ENCODE peak calls at places on chromosomes 7 and 10, in nine cellular contexts. L, P, T, X, S, F, E, H and Q are unnamed samples.

GRCh38 chr7:2114926-2115738 is 117.6 kb downstream of the MAD1L1 start:
- DNase-seq in P (no peak), H (no peak), L (no peak), T (no peak), F (no peak), S (no peak), E (peak; percentile 73), X (no peak), Q (no peak)

GRCh38 chr10:1393481-1393880 is 337.3 kb downstream of the WDR37 start:
- DNase-seq in F (no peak), P (no peak), L (no peak), H (no peak), T (no peak), S (peak; percentile 34), E (no peak), X (no peak), Q (no peak)

GRCh38 chr7:30920021-30920583 is 8.4 kb downstream of the AQP1 start:
- DNase-seq in L (no peak), X (no peak), H (no peak), T (peak; percentile 34), P (peak; percentile 37), S (peak; percentile 62), E (peak; percentile 30), F (no peak), Q (no peak)

GRCh38 chr10:19847321-19847720 is 31.1 kb downstream of the PLXDC2 start:
- DNase-seq in L (peak; percentile 79), H (no peak), E (no peak), F (no peak), X (no peak), S (no peak), T (peak; percentile 84), P (peak; percentile 38), Q (no peak)

GRCh38 chr10:117969592-117969991 is 77.1 kb downstream of the RAB11FIP2 start:
- DNase-seq in L (no peak), P (no peak), F (no peak), T (no peak), S (no peak), H (no peak), X (no peak), E (no peak), Q (no peak)

GRCh38 chr10:91987397-91988037 is 63.9 kb downstream of the BTAF1 start:
- DNase-seq in T (no peak), P (no peak), S (no peak), L (no peak), E (no peak), H (no peak), X (no peak), F (no peak), Q (no peak)

GRCh38 chr10:14873090-14873760 is 5.4 kb upstream of the SUV39H2 start:
- DNase-seq in F (no peak), X (no peak), P (peak; percentile 58), H (no peak), T (peak; percentile 13), L (no peak), E (no peak), S (no peak), Q (no peak)

GRCh38 chr10:69826789-69827532 is 25.3 kb downstream of the COL13A1 start:
- DNase-seq in X (no peak), H (no peak), L (no peak), F (no peak), T (no peak), S (no peak), E (no peak), P (no peak), Q (no peak)

GRCh38 chr7:83306487-83306886 is 143.8 kb upstream of the PCLO start:
- DNase-seq in S (no peak), L (no peak), X (no peak), F (no peak), T (no peak), P (no peak), H (no peak), E (no peak), Q (no peak)

GRCh38 chr10:122265896-122266295 is 5.2 kb upstream of the BTBD16 start:
- DNase-seq in E (no peak), X (peak; percentile 72), P (no peak), T (no peak), H (no peak), S (no peak), L (no peak), F (no peak), Q (no peak)

GRCh38 chr7:77580762-77581350 is 43.8 kb downstream of the PTPN12 start:
- DNase-seq in X (no peak), L (peak; percentile 31), F (no peak), T (peak; percentile 53), E (no peak), H (no peak), P (no peak), S (no peak), Q (no peak)

GRCh38 chr10:983401-983800 is 4.8 kb upstream of the GTPBP4 start:
- DNase-seq in T (no peak), F (no peak), S (no peak), L (no peak), P (no peak), E (no peak), H (peak; percentile 4), X (no peak), Q (no peak)

GRCh38 chr10:33955676-33956075 is 621.2 kb upstream of the NRP1 start:
- DNase-seq in T (peak; percentile 1), P (peak; percentile 23), E (no peak), X (no peak), S (no peak), L (no peak), H (no peak), F (no peak), Q (no peak)

GRCh38 chr10:125742465-125742864 is 23.0 kb downstream of the EDRF1 start:
- DNase-seq in S (no peak), P (peak; percentile 3), H (no peak), X (no peak), L (no peak), T (no peak), F (no peak), E (no peak), Q (no peak)
- TF ChIP-seq CTCF in S (peak; percentile 70), P (no peak), H (no peak), X (no peak), L (peak; percentile 12), T (no peak), F (no peak), E (no peak), Q (no peak)

GRCh38 chr7:115338016-115338415 is 416.1 kb downstream of the MDFIC start:
- DNase-seq in T (no peak), P (no peak), F (no peak), X (no peak), L (no peak), E (no peak), S (no peak), H (no peak), Q (no peak)

GRCh38 chr7:115346685-115347084 is 424.8 kb downstream of the MDFIC start:
- DNase-seq in F (no peak), S (no peak), P (no peak), H (no peak), L (peak; percentile 31), E (no peak), X (no peak), T (no peak), Q (no peak)

DNA sequence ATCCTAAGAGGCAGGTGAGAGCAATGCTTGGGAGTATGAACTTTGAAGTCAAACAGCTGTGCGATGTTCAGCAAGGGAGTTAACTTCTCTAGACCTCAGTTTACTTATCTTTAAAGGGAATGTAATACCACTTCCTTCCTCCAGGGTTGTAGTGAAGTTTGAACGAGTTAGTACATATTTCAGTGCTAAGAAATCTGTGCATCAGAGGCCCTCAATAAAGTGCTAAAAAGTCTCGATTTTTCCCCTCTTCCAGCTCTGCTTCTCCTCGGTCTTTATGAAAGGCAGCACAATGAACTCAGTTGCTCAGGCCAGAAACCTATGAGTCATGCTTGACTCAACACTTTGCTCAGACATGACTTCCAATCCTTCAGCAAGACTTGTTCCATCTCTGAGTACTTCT is 418.9 kb downstream of the MDFIC start:
- DNase-seq in S (no peak), E (no peak), L (peak; percentile 51), F (no peak), X (no peak), H (no peak), P (peak; percentile 95), T (peak; percentile 65), Q (no peak)
- TF ChIP-seq CTCF in S (peak; percentile 46), E (no peak), L (no peak), F (no peak), X (peak; percentile 20), H (no peak), P (peak; percentile 31), T (no peak), Q (peak; percentile 30)

DNA sequence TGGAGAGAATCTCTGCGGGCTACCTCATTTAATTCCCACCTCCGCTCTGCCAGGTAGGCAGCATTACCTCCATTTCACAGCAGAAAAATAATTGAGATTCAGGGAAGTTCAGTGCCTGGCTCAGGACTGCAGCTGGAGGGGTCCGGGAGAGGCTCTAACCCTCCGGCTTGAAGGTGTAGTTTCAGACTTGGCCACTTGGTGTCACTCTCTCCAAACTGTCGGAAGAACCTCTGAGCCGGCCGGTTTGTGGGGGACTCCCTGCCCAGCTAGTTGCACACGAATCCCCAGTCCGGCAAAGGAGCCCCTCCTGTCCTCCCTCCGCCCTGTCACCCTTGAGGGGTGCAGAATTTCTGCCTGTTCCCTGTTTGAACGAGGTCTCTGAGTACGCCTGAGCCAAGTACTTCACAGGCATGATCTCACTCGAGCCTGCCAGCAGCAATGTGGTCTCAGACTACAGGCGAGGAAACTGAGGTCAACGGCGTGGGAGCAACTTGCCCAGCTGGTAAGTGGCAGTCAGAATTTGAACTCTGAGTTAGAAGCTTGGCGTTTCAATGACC is 144.7 kb upstream of the ZNF716 start:
- DNase-seq in T (no peak), E (no peak), F (no peak), S (no peak), H (peak; percentile 26), P (no peak), X (no peak), L (no peak), Q (no peak)
- TF ChIP-seq CTCF in T (no peak), E (no peak), F (no peak), S (peak; percentile 13), H (peak; percentile 25), P (no peak), X (no peak), L (no peak), Q (no peak)

GRCh38 chr7:146116452-146117219 is at the start of gene CNTNAP2:
- DNase-seq in T (no peak), L (no peak), F (no peak), E (peak; percentile 61), P (peak; percentile 12), X (peak; percentile 74), H (no peak), S (peak; percentile 53), Q (no peak)

GRCh38 chr7:146115665-146116451 is 743 bp upstream of the CNTNAP2 start:
- DNase-seq in E (peak; percentile 84), T (no peak), P (peak; percentile 23), F (no peak), X (peak; percentile 94), S (peak; percentile 86), L (no peak), H (peak; percentile 51), Q (no peak)

GRCh38 chr7:146123715-146124114 is 7.1 kb downstream of the CNTNAP2 start:
- DNase-seq in H (no peak), E (no peak), T (no peak), X (no peak), L (no peak), P (no peak), S (no peak), F (no peak), Q (no peak)

DNA sequence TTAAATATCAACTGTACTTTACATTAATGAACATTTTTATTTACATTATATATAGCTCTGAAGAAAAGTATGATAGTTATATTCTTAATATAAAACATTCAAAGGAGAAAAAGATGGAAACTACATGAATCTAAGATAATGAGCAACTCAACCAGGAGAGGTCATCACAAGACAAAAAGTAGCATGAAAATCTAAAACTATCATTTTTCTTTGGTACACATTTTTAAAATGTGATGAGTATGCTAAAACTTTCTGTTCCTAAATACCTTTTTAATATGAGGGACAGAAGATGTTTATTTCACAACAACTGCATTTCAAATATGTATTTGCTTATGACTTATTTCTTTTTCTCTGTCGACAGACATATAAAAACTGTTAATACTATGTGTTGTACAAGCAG is 2.4 kb downstream of the CNTNAP2 start:
- DNase-seq in X (no peak), S (no peak), L (no peak), H (no peak), F (no peak), P (no peak), E (no peak), T (no peak), Q (no peak)
- TF ChIP-seq CTCF in X (no peak), S (peak; percentile 53), L (no peak), H (no peak), F (no peak), P (no peak), E (no peak), T (peak; percentile 7), Q (no peak)